ENCODE peak calls at places on chromosomes 5 and 9, in nine cellular contexts. One of them, this sample, is unnamed.

GRCh38 chr9:92292338-92293074 is 991 bp downstream of the IARS1 start:
- DNase-seq in uterus: no peak
- DNase-seq in progenitor cell of endocrine pancreas: no peak
- DNase-seq in tibial nerve: no peak
- DNase-seq in MCF 10A: peak
- DNase-seq in osteocyte: no peak
- DNase-seq in GM13977: no peak
- DNase-seq in right atrium auricular region: no peak
- DNase-seq in fibroblast of pulmonary artery: no peak
- DNase-seq in this sample: peak

GRCh38 chr9:88733651-88734470 is 198.9 kb downstream of the NXNL2 start:
- DNase-seq in osteocyte: no peak
- DNase-seq in progenitor cell of endocrine pancreas: no peak
- DNase-seq in tibial nerve: no peak
- DNase-seq in right atrium auricular region: peak
- DNase-seq in fibroblast of pulmonary artery: peak
- DNase-seq in uterus: no peak
- DNase-seq in MCF 10A: peak
- DNase-seq in GM13977: no peak
- DNase-seq in this sample: no peak

GRCh38 chr9:18478517-18479361 is 4.8 kb downstream of the ADAMTSL1 start:
- DNase-seq in fibroblast of pulmonary artery: peak
- DNase-seq in MCF 10A: peak
- DNase-seq in GM13977: no peak
- DNase-seq in uterus: no peak
- DNase-seq in right atrium auricular region: no peak
- DNase-seq in progenitor cell of endocrine pancreas: no peak
- DNase-seq in tibial nerve: no peak
- DNase-seq in osteocyte: no peak
- DNase-seq in this sample: no peak

GRCh38 chr5:127088226-127088625 is 14.9 kb upstream of the C5orf63 start:
- DNase-seq in uterus: no peak
- DNase-seq in right atrium auricular region: no peak
- DNase-seq in tibial nerve: no peak
- DNase-seq in fibroblast of pulmonary artery: peak
- DNase-seq in MCF 10A: peak
- DNase-seq in progenitor cell of endocrine pancreas: no peak
- DNase-seq in GM13977: no peak
- DNase-seq in osteocyte: no peak
- DNase-seq in this sample: no peak

GRCh38 chr5:171598279-171599152 is 179.1 kb downstream of the FGF18 start:
- DNase-seq in tibial nerve: no peak
- DNase-seq in MCF 10A: peak
- DNase-seq in right atrium auricular region: no peak
- DNase-seq in GM13977: no peak
- DNase-seq in fibroblast of pulmonary artery: no peak
- DNase-seq in progenitor cell of endocrine pancreas: no peak
- DNase-seq in osteocyte: peak
- DNase-seq in uterus: no peak
- DNase-seq in this sample: no peak

GRCh38 chr5:72347801-72348305 is 27.7 kb downstream of the PTCD2 start:
- DNase-seq in osteocyte: no peak
- DNase-seq in MCF 10A: peak
- DNase-seq in GM13977: peak
- DNase-seq in progenitor cell of endocrine pancreas: no peak
- DNase-seq in fibroblast of pulmonary artery: peak
- DNase-seq in uterus: no peak
- DNase-seq in tibial nerve: no peak
- DNase-seq in right atrium auricular region: no peak
- DNase-seq in this sample: no peak

GRCh38 chr9:116494815-116495634 is 192.1 kb upstream of the TRIM32 start:
- DNase-seq in right atrium auricular region: no peak
- DNase-seq in uterus: no peak
- DNase-seq in progenitor cell of endocrine pancreas: no peak
- DNase-seq in MCF 10A: peak
- DNase-seq in GM13977: no peak
- DNase-seq in tibial nerve: no peak
- DNase-seq in osteocyte: no peak
- DNase-seq in fibroblast of pulmonary artery: no peak
- DNase-seq in this sample: peak

GRCh38 chr5:172439785-172440480 is 14.4 kb downstream of the SH3PXD2B start:
- DNase-seq in right atrium auricular region: no peak
- DNase-seq in GM13977: no peak
- DNase-seq in osteocyte: no peak
- DNase-seq in uterus: no peak
- DNase-seq in tibial nerve: no peak
- DNase-seq in MCF 10A: no peak
- DNase-seq in progenitor cell of endocrine pancreas: no peak
- DNase-seq in fibroblast of pulmonary artery: no peak
- DNase-seq in this sample: peak

GRCh38 chr5:87002485-87002884 is 265.2 kb upstream of the RASA1 start:
- DNase-seq in right atrium auricular region: no peak
- DNase-seq in fibroblast of pulmonary artery: no peak
- DNase-seq in uterus: no peak
- DNase-seq in progenitor cell of endocrine pancreas: no peak
- DNase-seq in GM13977: no peak
- DNase-seq in tibial nerve: no peak
- DNase-seq in osteocyte: no peak
- DNase-seq in MCF 10A: no peak
- DNase-seq in this sample: no peak

GRCh38 chr5:145825751-145826180 is 9.4 kb downstream of the PRELID2 start:
- DNase-seq in GM13977: peak
- DNase-seq in right atrium auricular region: no peak
- DNase-seq in uterus: no peak
- DNase-seq in osteocyte: no peak
- DNase-seq in fibroblast of pulmonary artery: peak
- DNase-seq in progenitor cell of endocrine pancreas: no peak
- DNase-seq in tibial nerve: no peak
- DNase-seq in MCF 10A: peak
- DNase-seq in this sample: no peak

GRCh38 chr5:111225926-111226325 is 1.7 kb downstream of the CAMK4 start:
- DNase-seq in osteocyte: no peak
- DNase-seq in right atrium auricular region: no peak
- DNase-seq in GM13977: peak
- DNase-seq in fibroblast of pulmonary artery: no peak
- DNase-seq in MCF 10A: no peak
- DNase-seq in progenitor cell of endocrine pancreas: no peak
- DNase-seq in tibial nerve: no peak
- DNase-seq in uterus: no peak
- DNase-seq in this sample: no peak

GRCh38 chr5:111226556-111226955 is 2.4 kb downstream of the CAMK4 start:
- DNase-seq in osteocyte: no peak
- DNase-seq in MCF 10A: no peak
- DNase-seq in uterus: no peak
- DNase-seq in progenitor cell of endocrine pancreas: no peak
- DNase-seq in right atrium auricular region: no peak
- DNase-seq in GM13977: no peak
- DNase-seq in tibial nerve: no peak
- DNase-seq in fibroblast of pulmonary artery: no peak
- DNase-seq in this sample: no peak

GRCh38 chr5:111224561-111224989 is 391 bp downstream of the CAMK4 start:
- DNase-seq in osteocyte: no peak
- DNase-seq in MCF 10A: no peak
- DNase-seq in fibroblast of pulmonary artery: no peak
- DNase-seq in uterus: no peak
- DNase-seq in tibial nerve: no peak
- DNase-seq in progenitor cell of endocrine pancreas: no peak
- DNase-seq in GM13977: peak
- DNase-seq in right atrium auricular region: no peak
- DNase-seq in this sample: no peak

GRCh38 chr5:111223086-111223789 is 946 bp upstream of the CAMK4 start:
- DNase-seq in osteocyte: no peak
- DNase-seq in tibial nerve: no peak
- DNase-seq in fibroblast of pulmonary artery: no peak
- DNase-seq in uterus: no peak
- DNase-seq in MCF 10A: peak
- DNase-seq in progenitor cell of endocrine pancreas: no peak
- DNase-seq in GM13977: no peak
- DNase-seq in right atrium auricular region: no peak
- DNase-seq in this sample: no peak

DNA sequence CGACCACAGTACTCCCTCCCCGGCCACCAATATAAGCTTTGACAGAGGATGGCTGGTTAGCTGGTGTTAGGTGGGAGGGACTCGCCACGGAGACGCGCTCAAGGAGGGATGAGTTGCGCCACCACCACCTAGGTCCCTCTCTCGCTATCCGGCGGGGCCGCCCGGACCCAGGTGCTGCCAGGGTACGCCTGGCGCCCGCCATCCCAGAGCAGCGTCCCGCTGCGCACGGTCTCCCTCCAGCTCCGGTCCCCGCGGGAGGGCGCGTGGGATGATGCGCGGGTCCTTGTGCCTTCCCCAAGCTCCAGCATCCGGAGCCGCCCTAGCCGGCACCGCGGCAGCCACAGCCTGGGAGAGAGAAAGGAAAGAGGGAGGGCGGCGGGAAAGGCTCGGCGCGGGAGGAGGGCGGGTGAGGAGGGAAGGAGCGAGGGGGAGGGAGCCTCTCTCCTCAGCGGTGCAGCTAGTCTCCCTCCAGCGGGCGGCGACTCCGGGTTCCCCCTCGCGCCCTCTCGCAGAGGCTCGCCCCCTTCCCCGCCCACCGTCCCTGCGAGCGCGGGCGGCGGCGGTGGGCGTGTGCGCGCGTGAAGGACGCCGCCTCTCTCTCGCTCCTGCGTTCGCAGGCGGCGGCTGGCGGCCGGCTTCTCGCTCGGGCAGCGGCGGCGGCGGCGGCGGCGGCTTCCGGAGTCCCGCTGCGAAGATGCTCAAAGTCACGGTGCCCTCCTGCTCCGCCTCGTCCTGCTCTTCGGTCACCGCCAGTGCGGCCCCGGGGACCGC is at the start of gene CAMK4:
- DNase-seq in GM13977: peak
- DNase-seq in osteocyte: no peak
- DNase-seq in uterus: peak
- DNase-seq in progenitor cell of endocrine pancreas: peak
- DNase-seq in MCF 10A: peak
- DNase-seq in right atrium auricular region: no peak
- DNase-seq in tibial nerve: peak
- DNase-seq in fibroblast of pulmonary artery: peak
- DNase-seq in this sample: peak
- TF ChIP-seq CTCF in GM13977: peak
- TF ChIP-seq CTCF in osteocyte: peak
- TF ChIP-seq CTCF in uterus: no peak
- TF ChIP-seq CTCF in progenitor cell of endocrine pancreas: peak
- TF ChIP-seq CTCF in MCF 10A: no peak
- TF ChIP-seq CTCF in right atrium auricular region: peak
- TF ChIP-seq CTCF in tibial nerve: no peak
- TF ChIP-seq CTCF in fibroblast of pulmonary artery: peak
- TF ChIP-seq CTCF in this sample: no peak

GRCh38 chr5:36068751-36069281 is 2.1 kb upstream of the UGT3A2 start:
- DNase-seq in osteocyte: no peak
- DNase-seq in fibroblast of pulmonary artery: no peak
- DNase-seq in tibial nerve: no peak
- DNase-seq in progenitor cell of endocrine pancreas: no peak
- DNase-seq in MCF 10A: no peak
- DNase-seq in uterus: no peak
- DNase-seq in GM13977: no peak
- DNase-seq in right atrium auricular region: no peak
- DNase-seq in this sample: no peak

GRCh38 chr5:36070687-36071571 is 4.2 kb upstream of the UGT3A2 start:
- DNase-seq in fibroblast of pulmonary artery: no peak
- DNase-seq in right atrium auricular region: no peak
- DNase-seq in MCF 10A: no peak
- DNase-seq in osteocyte: no peak
- DNase-seq in tibial nerve: no peak
- DNase-seq in progenitor cell of endocrine pancreas: no peak
- DNase-seq in uterus: no peak
- DNase-seq in GM13977: no peak
- DNase-seq in this sample: no peak

GRCh38 chr5:36078430-36078829 is 11.7 kb upstream of the UGT3A2 start:
- DNase-seq in tibial nerve: no peak
- DNase-seq in uterus: no peak
- DNase-seq in progenitor cell of endocrine pancreas: no peak
- DNase-seq in fibroblast of pulmonary artery: no peak
- DNase-seq in GM13977: no peak
- DNase-seq in right atrium auricular region: no peak
- DNase-seq in MCF 10A: no peak
- DNase-seq in osteocyte: no peak
- DNase-seq in this sample: no peak

GRCh38 chr5:36079200-36079761 is 12.6 kb upstream of the UGT3A2 start:
- DNase-seq in uterus: no peak
- DNase-seq in right atrium auricular region: no peak
- DNase-seq in osteocyte: no peak
- DNase-seq in GM13977: peak
- DNase-seq in tibial nerve: no peak
- DNase-seq in MCF 10A: peak
- DNase-seq in progenitor cell of endocrine pancreas: no peak
- DNase-seq in fibroblast of pulmonary artery: peak
- DNase-seq in this sample: no peak

DNA sequence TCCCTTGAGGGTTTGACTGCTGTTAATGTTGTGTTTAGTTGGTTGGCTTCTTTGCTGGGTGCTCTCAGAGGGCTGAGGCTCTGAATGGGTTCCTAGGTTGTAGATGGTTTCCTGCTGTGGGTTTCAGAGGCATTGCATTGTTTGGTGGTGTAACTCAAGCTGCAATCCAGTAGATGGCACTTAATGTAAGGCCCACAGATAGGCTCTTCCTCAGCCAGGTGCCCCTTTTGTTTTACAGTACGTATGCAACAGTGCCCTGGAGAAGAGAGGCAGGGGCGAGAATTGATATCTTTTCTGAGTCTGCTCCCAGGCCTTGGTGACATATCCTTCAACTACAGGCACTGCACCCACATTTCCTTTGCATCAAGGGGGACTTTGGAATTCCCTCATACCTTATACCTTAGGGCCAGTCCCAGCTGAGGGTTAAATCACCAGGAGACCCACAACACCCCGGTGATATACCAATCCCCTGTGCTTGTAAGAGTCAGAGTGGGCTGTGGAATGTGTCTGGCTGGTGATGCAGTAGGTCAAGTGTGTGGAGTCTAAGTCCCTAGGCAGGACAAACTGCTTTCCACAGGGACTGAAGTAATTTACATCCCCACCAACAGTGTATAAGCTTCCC is 7.0 kb upstream of the UGT3A2 start:
- DNase-seq in GM13977: peak
- DNase-seq in fibroblast of pulmonary artery: peak
- DNase-seq in osteocyte: no peak
- DNase-seq in MCF 10A: no peak
- DNase-seq in uterus: no peak
- DNase-seq in progenitor cell of endocrine pancreas: no peak
- DNase-seq in tibial nerve: no peak
- DNase-seq in right atrium auricular region: no peak
- DNase-seq in this sample: no peak
- TF ChIP-seq CTCF in GM13977: peak
- TF ChIP-seq CTCF in fibroblast of pulmonary artery: peak
- TF ChIP-seq CTCF in osteocyte: no peak
- TF ChIP-seq CTCF in MCF 10A: no peak
- TF ChIP-seq CTCF in uterus: no peak
- TF ChIP-seq CTCF in progenitor cell of endocrine pancreas: peak
- TF ChIP-seq CTCF in tibial nerve: no peak
- TF ChIP-seq CTCF in right atrium auricular region: no peak
- TF ChIP-seq CTCF in this sample: no peak

GRCh38 chr9:113309204-113309813 is 6.1 kb upstream of the RNF183 start:
- DNase-seq in fibroblast of pulmonary artery: peak
- DNase-seq in right atrium auricular region: no peak
- DNase-seq in tibial nerve: no peak
- DNase-seq in osteocyte: no peak
- DNase-seq in GM13977: peak
- DNase-seq in uterus: no peak
- DNase-seq in MCF 10A: peak
- DNase-seq in progenitor cell of endocrine pancreas: no peak
- DNase-seq in this sample: peak
- TF ChIP-seq CTCF in fibroblast of pulmonary artery: peak
- TF ChIP-seq CTCF in right atrium auricular region: peak
- TF ChIP-seq CTCF in tibial nerve: peak
- TF ChIP-seq CTCF in osteocyte: peak
- TF ChIP-seq CTCF in GM13977: peak
- TF ChIP-seq CTCF in uterus: peak
- TF ChIP-seq CTCF in MCF 10A: peak
- TF ChIP-seq CTCF in progenitor cell of endocrine pancreas: peak
- TF ChIP-seq CTCF in this sample: no peak

GRCh38 chr5:129094087-129094923 is at the start of gene ISOC1:
- DNase-seq in osteocyte: peak
- DNase-seq in MCF 10A: peak
- DNase-seq in right atrium auricular region: peak
- DNase-seq in uterus: peak
- DNase-seq in GM13977: peak
- DNase-seq in tibial nerve: peak
- DNase-seq in progenitor cell of endocrine pancreas: peak
- DNase-seq in fibroblast of pulmonary artery: peak
- DNase-seq in this sample: peak
- TF ChIP-seq CTCF in osteocyte: no peak
- TF ChIP-seq CTCF in MCF 10A: no peak
- TF ChIP-seq CTCF in right atrium auricular region: peak
- TF ChIP-seq CTCF in uterus: no peak
- TF ChIP-seq CTCF in GM13977: peak
- TF ChIP-seq CTCF in tibial nerve: no peak
- TF ChIP-seq CTCF in progenitor cell of endocrine pancreas: no peak
- TF ChIP-seq CTCF in fibroblast of pulmonary artery: no peak
- TF ChIP-seq CTCF in this sample: no peak